ENCODE peak calls at places on chromosome 22, in six cellular contexts. One of them, this sample, is unnamed.

GRCh38 chr22:41780714-41781507 is 19.6 kb upstream of the CCDC134 start:
- DNase-seq in CD8-positive, alpha-beta memory T cell: peak; percentile 93
- DNase-seq in fibroblast of lung: peak; percentile 50
- DNase-seq in Peyer's patch: peak; percentile 96
- DNase-seq in psoas muscle: peak; percentile 56
- DNase-seq in right atrium auricular region: peak; percentile 69
- DNase-seq in this sample: peak; percentile 32

GRCh38 chr22:33035276-33035863 is 22.8 kb downstream of the SYN3 start:
- DNase-seq in right atrium auricular region: peak; percentile 1
- DNase-seq in psoas muscle: no peak
- DNase-seq in CD8-positive, alpha-beta memory T cell: no peak
- DNase-seq in fibroblast of lung: no peak
- DNase-seq in Peyer's patch: no peak
- DNase-seq in this sample: no peak

GRCh38 chr22:21919526-21920307 is 32.9 kb downstream of the PPM1F start:
- DNase-seq in right atrium auricular region: no peak
- DNase-seq in psoas muscle: no peak
- DNase-seq in Peyer's patch: no peak
- DNase-seq in fibroblast of lung: no peak
- DNase-seq in CD8-positive, alpha-beta memory T cell: no peak
- DNase-seq in this sample: no peak

GRCh38 chr22:41574847-41575381 is 14.1 kb downstream of the CSDC2 start:
- DNase-seq in CD8-positive, alpha-beta memory T cell: no peak
- DNase-seq in right atrium auricular region: peak; percentile 88
- DNase-seq in psoas muscle: peak; percentile 76
- DNase-seq in Peyer's patch: peak; percentile 59
- DNase-seq in fibroblast of lung: no peak
- DNase-seq in this sample: peak; percentile 81

GRCh38 chr22:24107668-24108067 is 73.6 kb upstream of the SUSD2 start:
- DNase-seq in fibroblast of lung: peak; percentile 81
- DNase-seq in psoas muscle: peak; percentile 89
- DNase-seq in Peyer's patch: peak; percentile 81
- DNase-seq in right atrium auricular region: peak; percentile 92
- DNase-seq in CD8-positive, alpha-beta memory T cell: no peak
- DNase-seq in this sample: peak; percentile 93

GRCh38 chr22:22951035-22951434 is 63.4 kb downstream of the IGLL5 start:
- DNase-seq in psoas muscle: no peak
- DNase-seq in Peyer's patch: no peak
- DNase-seq in fibroblast of lung: no peak
- DNase-seq in right atrium auricular region: peak; percentile 43
- DNase-seq in CD8-positive, alpha-beta memory T cell: no peak
- DNase-seq in this sample: no peak

GRCh38 chr22:29658171-29658570 is 54.7 kb downstream of the NF2 start:
- DNase-seq in Peyer's patch: no peak
- DNase-seq in fibroblast of lung: no peak
- DNase-seq in right atrium auricular region: no peak
- DNase-seq in CD8-positive, alpha-beta memory T cell: no peak
- DNase-seq in psoas muscle: no peak
- DNase-seq in this sample: no peak

GRCh38 chr22:28181332-28181731 is 262.3 kb upstream of the PITPNB start:
- DNase-seq in Peyer's patch: no peak
- DNase-seq in right atrium auricular region: no peak
- DNase-seq in psoas muscle: no peak
- DNase-seq in CD8-positive, alpha-beta memory T cell: no peak
- DNase-seq in fibroblast of lung: peak; percentile 74
- DNase-seq in this sample: no peak

GRCh38 chr22:17726561-17727243 is 47.6 kb downstream of the BID start:
- DNase-seq in fibroblast of lung: peak; percentile 60
- DNase-seq in Peyer's patch: no peak
- DNase-seq in right atrium auricular region: no peak
- DNase-seq in CD8-positive, alpha-beta memory T cell: no peak
- DNase-seq in psoas muscle: no peak
- DNase-seq in this sample: no peak

GRCh38 chr22:25404556-25404922 is 159.9 kb upstream of the GRK3 start:
- DNase-seq in fibroblast of lung: no peak
- DNase-seq in right atrium auricular region: no peak
- DNase-seq in CD8-positive, alpha-beta memory T cell: no peak
- DNase-seq in Peyer's patch: no peak
- DNase-seq in psoas muscle: peak; percentile 30
- DNase-seq in this sample: no peak

GRCh38 chr22:30291334-30291892 is 2.1 kb upstream of the CASTOR1 start:
- DNase-seq in Peyer's patch: no peak
- DNase-seq in right atrium auricular region: no peak
- DNase-seq in CD8-positive, alpha-beta memory T cell: no peak
- DNase-seq in fibroblast of lung: no peak
- DNase-seq in psoas muscle: no peak
- DNase-seq in this sample: no peak

GRCh38 chr22:30210235-30210831 is 36.2 kb downstream of the LIF start:
- DNase-seq in psoas muscle: no peak
- DNase-seq in right atrium auricular region: no peak
- DNase-seq in fibroblast of lung: peak; percentile 90
- DNase-seq in CD8-positive, alpha-beta memory T cell: no peak
- DNase-seq in Peyer's patch: no peak
- DNase-seq in this sample: no peak

GRCh38 chr22:24996420-24996952 is 44.0 kb downstream of the KIAA1671 start:
- DNase-seq in right atrium auricular region: no peak
- DNase-seq in fibroblast of lung: peak; percentile 66
- DNase-seq in Peyer's patch: peak; percentile 48
- DNase-seq in psoas muscle: no peak
- DNase-seq in CD8-positive, alpha-beta memory T cell: no peak
- DNase-seq in this sample: no peak

GRCh38 chr22:29718949-29719893 is 582 bp upstream of the CABP7 start:
- DNase-seq in fibroblast of lung: no peak
- DNase-seq in right atrium auricular region: no peak
- DNase-seq in CD8-positive, alpha-beta memory T cell: no peak
- DNase-seq in Peyer's patch: no peak
- DNase-seq in psoas muscle: no peak
- DNase-seq in this sample: no peak

GRCh38 chr22:44895296-44896055 is 114.3 kb downstream of the PHF21B start:
- DNase-seq in CD8-positive, alpha-beta memory T cell: no peak
- DNase-seq in fibroblast of lung: no peak
- DNase-seq in psoas muscle: no peak
- DNase-seq in Peyer's patch: peak; percentile 21
- DNase-seq in right atrium auricular region: no peak
- DNase-seq in this sample: no peak

GRCh38 chr22:33299245-33299956 is 241.2 kb upstream of the SYN3 start:
- DNase-seq in CD8-positive, alpha-beta memory T cell: no peak
- DNase-seq in psoas muscle: no peak
- DNase-seq in fibroblast of lung: no peak
- DNase-seq in right atrium auricular region: no peak
- DNase-seq in Peyer's patch: peak; percentile 82
- DNase-seq in this sample: no peak

GRCh38 chr22:24483966-24484545 is 11.1 kb upstream of the UPB1 start:
- DNase-seq in CD8-positive, alpha-beta memory T cell: no peak
- DNase-seq in fibroblast of lung: peak; percentile 70
- DNase-seq in psoas muscle: no peak
- DNase-seq in Peyer's patch: no peak
- DNase-seq in right atrium auricular region: no peak
- DNase-seq in this sample: no peak

GRCh38 chr22:33302549-33302948 is 244.4 kb upstream of the SYN3 start:
- DNase-seq in right atrium auricular region: no peak
- DNase-seq in Peyer's patch: no peak
- DNase-seq in fibroblast of lung: no peak
- DNase-seq in psoas muscle: no peak
- DNase-seq in CD8-positive, alpha-beta memory T cell: no peak
- DNase-seq in this sample: no peak

GRCh38 chr22:42397332-42398246 is 34.6 kb downstream of the NFAM1 start:
- DNase-seq in CD8-positive, alpha-beta memory T cell: no peak
- DNase-seq in right atrium auricular region: peak; percentile 69
- DNase-seq in fibroblast of lung: no peak
- DNase-seq in psoas muscle: no peak
- DNase-seq in Peyer's patch: peak; percentile 84
- DNase-seq in this sample: no peak

GRCh38 chr22:49856343-49856742 is 2.7 kb downstream of the ZBED4 start:
- DNase-seq in fibroblast of lung: no peak
- DNase-seq in Peyer's patch: no peak
- DNase-seq in CD8-positive, alpha-beta memory T cell: no peak
- DNase-seq in right atrium auricular region: no peak
- DNase-seq in psoas muscle: no peak
- DNase-seq in this sample: no peak

GRCh38 chr22:41597635-41597953 is 8.0 kb upstream of the PMM1 start:
- DNase-seq in psoas muscle: no peak
- DNase-seq in CD8-positive, alpha-beta memory T cell: no peak
- DNase-seq in fibroblast of lung: no peak
- DNase-seq in right atrium auricular region: no peak
- DNase-seq in Peyer's patch: no peak
- DNase-seq in this sample: no peak

GRCh38 chr22:44916281-44917231 is 93.2 kb downstream of the PHF21B start:
- DNase-seq in psoas muscle: no peak
- DNase-seq in Peyer's patch: peak; percentile 34
- DNase-seq in CD8-positive, alpha-beta memory T cell: no peak
- DNase-seq in right atrium auricular region: no peak
- DNase-seq in fibroblast of lung: no peak
- DNase-seq in this sample: no peak

GRCh38 chr22:42269407-42270177 is 861 bp downstream of the TCF20 start:
- DNase-seq in Peyer's patch: peak; percentile 93
- DNase-seq in CD8-positive, alpha-beta memory T cell: peak; percentile 65
- DNase-seq in right atrium auricular region: no peak
- DNase-seq in psoas muscle: no peak
- DNase-seq in fibroblast of lung: no peak
- DNase-seq in this sample: peak; percentile 40

GRCh38 chr22:45319319-45319675 is 9.6 kb downstream of the FAM118A start:
- DNase-seq in fibroblast of lung: peak; percentile 54
- DNase-seq in CD8-positive, alpha-beta memory T cell: no peak
- DNase-seq in right atrium auricular region: no peak
- DNase-seq in psoas muscle: no peak
- DNase-seq in Peyer's patch: no peak
- DNase-seq in this sample: peak; percentile 36

GRCh38 chr22:43088979-43089717 is at the start of gene TTLL1:
- DNase-seq in fibroblast of lung: peak; percentile 84
- DNase-seq in Peyer's patch: peak; percentile 95
- DNase-seq in psoas muscle: peak; percentile 90
- DNase-seq in CD8-positive, alpha-beta memory T cell: peak; percentile 84
- DNase-seq in right atrium auricular region: peak; percentile 85
- DNase-seq in this sample: peak; percentile 75

GRCh38 chr22:27181537-27181936 is 524.1 kb downstream of the MIAT start:
- DNase-seq in Peyer's patch: no peak
- DNase-seq in right atrium auricular region: no peak
- DNase-seq in fibroblast of lung: no peak
- DNase-seq in psoas muscle: no peak
- DNase-seq in CD8-positive, alpha-beta memory T cell: no peak
- DNase-seq in this sample: no peak

GRCh38 chr22:33678523-33678922 is 241.8 kb downstream of the LARGE1 start:
- DNase-seq in right atrium auricular region: no peak
- DNase-seq in CD8-positive, alpha-beta memory T cell: no peak
- DNase-seq in psoas muscle: no peak
- DNase-seq in fibroblast of lung: no peak
- DNase-seq in Peyer's patch: no peak
- DNase-seq in this sample: no peak

GRCh38 chr22:19494676-19495173 is 15.0 kb downstream of the CDC45 start:
- DNase-seq in CD8-positive, alpha-beta memory T cell: no peak
- DNase-seq in Peyer's patch: no peak
- DNase-seq in psoas muscle: no peak
- DNase-seq in right atrium auricular region: no peak
- DNase-seq in fibroblast of lung: no peak
- DNase-seq in this sample: no peak
- H3K36me3 ChIP-seq in CD8-positive, alpha-beta memory T cell: no peaks in the 10 kb centered on the region
- H3K36me3 ChIP-seq in Peyer's patch: no peaks in the 10 kb centered on the region
- H3K36me3 ChIP-seq in psoas muscle: no peaks in the 10 kb centered on the region
- H3K36me3 ChIP-seq in right atrium auricular region: no peaks in the 10 kb centered on the region
- H3K36me3 ChIP-seq in fibroblast of lung: peaks cover 3% of the 10 kb centered on the region
- H3K36me3 ChIP-seq in this sample: no peaks in the 10 kb centered on the region

GRCh38 chr22:38228873-38229740 is 27.3 kb downstream of the MAFF start:
- DNase-seq in right atrium auricular region: peak; percentile 85
- DNase-seq in CD8-positive, alpha-beta memory T cell: no peak
- DNase-seq in psoas muscle: peak; percentile 62
- DNase-seq in fibroblast of lung: peak; percentile 73
- DNase-seq in Peyer's patch: peak; percentile 68
- DNase-seq in this sample: no peak
- H3K36me3 ChIP-seq in right atrium auricular region: peaks cover 78% of the 10 kb centered on the region
- H3K36me3 ChIP-seq in CD8-positive, alpha-beta memory T cell: peaks cover 15% of the 10 kb centered on the region
- H3K36me3 ChIP-seq in psoas muscle: no peaks in the 10 kb centered on the region
- H3K36me3 ChIP-seq in fibroblast of lung: peaks cover 35% of the 10 kb centered on the region
- H3K36me3 ChIP-seq in Peyer's patch: no peaks in the 10 kb centered on the region
- H3K36me3 ChIP-seq in this sample: no peaks in the 10 kb centered on the region

GRCh38 chr22:46958649-46959048 is 196.2 kb downstream of the TBC1D22A start:
- DNase-seq in psoas muscle: no peak
- DNase-seq in right atrium auricular region: no peak
- DNase-seq in fibroblast of lung: no peak
- DNase-seq in CD8-positive, alpha-beta memory T cell: no peak
- DNase-seq in Peyer's patch: no peak
- DNase-seq in this sample: no peak
- H3K36me3 ChIP-seq in psoas muscle: no peaks in the 10 kb centered on the region
- H3K36me3 ChIP-seq in right atrium auricular region: no peaks in the 10 kb centered on the region
- H3K36me3 ChIP-seq in fibroblast of lung: no peaks in the 10 kb centered on the region
- H3K36me3 ChIP-seq in CD8-positive, alpha-beta memory T cell: no peaks in the 10 kb centered on the region
- H3K36me3 ChIP-seq in Peyer's patch: no peaks in the 10 kb centered on the region
- H3K36me3 ChIP-seq in this sample: no peaks in the 10 kb centered on the region

GRCh38 chr22:20099099-20099711 is 16.7 kb upstream of the RANBP1 start:
- DNase-seq in CD8-positive, alpha-beta memory T cell: no peak
- DNase-seq in psoas muscle: no peak
- DNase-seq in Peyer's patch: no peak
- DNase-seq in right atrium auricular region: no peak
- DNase-seq in fibroblast of lung: no peak
- DNase-seq in this sample: no peak
- H3K36me3 ChIP-seq in CD8-positive, alpha-beta memory T cell: peaks cover 46% of the 10 kb centered on the region
- H3K36me3 ChIP-seq in psoas muscle: peaks cover 3% of the 10 kb centered on the region
- H3K36me3 ChIP-seq in Peyer's patch: no peaks in the 10 kb centered on the region
- H3K36me3 ChIP-seq in right atrium auricular region: peaks cover 78% of the 10 kb centered on the region
- H3K36me3 ChIP-seq in fibroblast of lung: peaks cover 15% of the 10 kb centered on the region
- H3K36me3 ChIP-seq in this sample: no peaks in the 10 kb centered on the region

GRCh38 chr22:36145881-36146280 is 14.7 kb downstream of the APOL3 start:
- DNase-seq in CD8-positive, alpha-beta memory T cell: no peak
- DNase-seq in psoas muscle: no peak
- DNase-seq in Peyer's patch: peak; percentile 25
- DNase-seq in fibroblast of lung: peak; percentile 9
- DNase-seq in right atrium auricular region: no peak
- DNase-seq in this sample: no peak

GRCh38 chr22:36143066-36143815 is 17.3 kb downstream of the APOL3 start:
- DNase-seq in right atrium auricular region: no peak
- DNase-seq in Peyer's patch: peak; percentile 67
- DNase-seq in psoas muscle: no peak
- DNase-seq in CD8-positive, alpha-beta memory T cell: no peak
- DNase-seq in fibroblast of lung: no peak
- DNase-seq in this sample: no peak

GRCh38 chr22:36144886-36145541 is 15.5 kb downstream of the APOL3 start:
- DNase-seq in Peyer's patch: peak; percentile 74
- DNase-seq in right atrium auricular region: peak; percentile 77
- DNase-seq in fibroblast of lung: peak; percentile 64
- DNase-seq in CD8-positive, alpha-beta memory T cell: peak; percentile 26
- DNase-seq in psoas muscle: peak; percentile 65
- DNase-seq in this sample: peak; percentile 76

GRCh38 chr22:36141481-36141880 is 19.1 kb downstream of the APOL3 start:
- DNase-seq in CD8-positive, alpha-beta memory T cell: no peak
- DNase-seq in Peyer's patch: no peak
- DNase-seq in psoas muscle: no peak
- DNase-seq in right atrium auricular region: no peak
- DNase-seq in fibroblast of lung: no peak
- DNase-seq in this sample: no peak

GRCh38 chr22:36143956-36144355 is 16.6 kb downstream of the APOL3 start:
- DNase-seq in Peyer's patch: peak; percentile 25
- DNase-seq in right atrium auricular region: no peak
- DNase-seq in psoas muscle: no peak
- DNase-seq in CD8-positive, alpha-beta memory T cell: no peak
- DNase-seq in fibroblast of lung: no peak
- DNase-seq in this sample: no peak
- H3K36me3 ChIP-seq in Peyer's patch: no peaks in the 10 kb centered on the region
- H3K36me3 ChIP-seq in right atrium auricular region: peaks cover 51% of the 10 kb centered on the region
- H3K36me3 ChIP-seq in psoas muscle: no peaks in the 10 kb centered on the region
- H3K36me3 ChIP-seq in CD8-positive, alpha-beta memory T cell: peaks cover 61% of the 10 kb centered on the region
- H3K36me3 ChIP-seq in fibroblast of lung: no peaks in the 10 kb centered on the region
- H3K36me3 ChIP-seq in this sample: no peaks in the 10 kb centered on the region

GRCh38 chr22:36343070-36343719 is 44.6 kb downstream of the MYH9 start:
- DNase-seq in psoas muscle: no peak
- DNase-seq in right atrium auricular region: no peak
- DNase-seq in CD8-positive, alpha-beta memory T cell: no peak
- DNase-seq in Peyer's patch: no peak
- DNase-seq in fibroblast of lung: no peak
- DNase-seq in this sample: no peak
- H3K36me3 ChIP-seq in psoas muscle: no peaks in the 10 kb centered on the region
- H3K36me3 ChIP-seq in right atrium auricular region: peaks cover 93% of the 10 kb centered on the region
- H3K36me3 ChIP-seq in CD8-positive, alpha-beta memory T cell: peaks cover 72% of the 10 kb centered on the region
- H3K36me3 ChIP-seq in Peyer's patch: no peaks in the 10 kb centered on the region
- H3K36me3 ChIP-seq in fibroblast of lung: peaks cover 26% of the 10 kb centered on the region
- H3K36me3 ChIP-seq in this sample: no peaks in the 10 kb centered on the region

This sample was measured in uterus.